ENCODE peak calls at places on chromosomes 13 and 19, in five cellular contexts. V is cardiac muscle cell, N is SK-N-SH, A is fibroblast of lung, C is activated B cell treated with CpG ODN at 0.5 μM for 24 hours. E is an unnamed sample.

GRCh38 chr13:100645382-100645781 is 29.2 kb downstream of the TMTC4 start:
- DNase-seq in V (no peak), N (no peak), A (no peak), C (no peak), E (no peak)

GRCh38 chr13:89034015-89034414 is 1362.8 kb downstream of the SLITRK5 start:
- DNase-seq in V (no peak), N (no peak), A (no peak), C (no peak), E (no peak)

GRCh38 chr19:13181747-13182388 is 31.7 kb downstream of the IER2 start:
- DNase-seq in V (peak), N (peak), A (peak), C (no peak), E (no peak)

GRCh38 chr19:32041681-32042292 is 303.6 kb upstream of the ZNF507 start:
- DNase-seq in V (peak), N (peak), A (peak), C (no peak), E (no peak)

GRCh38 chr19:5932593-5933262 is 18.7 kb downstream of the CAPS start:
- DNase-seq in V (no peak), N (no peak), A (no peak), C (no peak), E (no peak)

GRCh38 chr19:39411832-39412099 is 703 bp upstream of the PLEKHG2 start:
- DNase-seq in V (peak), N (peak), A (peak), C (peak), E (peak)

GRCh38 chr19:17234911-17235617 is 9.0 kb downstream of the OCEL1 start:
- DNase-seq in V (peak), N (peak), A (peak), C (peak), E (no peak)

GRCh38 chr19:46773018-46773399 is 15.4 kb downstream of the SLC1A5 start:
- DNase-seq in V (no peak), N (no peak), A (no peak), C (no peak), E (no peak)

GRCh38 chr13:27421101-27421881 is 3.1 kb upstream of the GTF3A start:
- DNase-seq in V (no peak), N (no peak), A (no peak), C (no peak), E (no peak)

GRCh38 chr13:50149143-50149703 is 134.0 kb downstream of the KCNRG start:
- DNase-seq in V (no peak), N (no peak), A (no peak), C (no peak), E (no peak)

GRCh38 chr19:13997637-13997962 is 8.5 kb downstream of the RFX1 start:
- DNase-seq in V (no peak), N (no peak), A (no peak), C (no peak), E (no peak)

GRCh38 chr13:100630564-100630963 is 42.0 kb upstream of the GGACT start:
- DNase-seq in V (no peak), N (no peak), A (no peak), C (no peak), E (no peak)

GRCh38 chr19:51821921-51822716 is 27.2 kb downstream of the FPR3 start:
- DNase-seq in V (peak), N (no peak), A (no peak), C (no peak), E (peak)

GRCh38 chr19:39127812-39128510 is 2.4 kb downstream of the PAK4 start:
- DNase-seq in V (no peak), N (no peak), A (no peak), C (no peak), E (no peak)

GRCh38 chr13:48647625-48648024 is 6.1 kb upstream of the CYSLTR2 start:
- DNase-seq in V (no peak), N (no peak), A (no peak), C (no peak), E (no peak)

GRCh38 chr13:76723551-76724232 is 162.5 kb downstream of the KCTD12 start:
- DNase-seq in V (peak), N (no peak), A (peak), C (no peak), E (peak)

GRCh38 chr13:68375004-68375403 is 1144.9 kb upstream of the PCDH9 start:
- DNase-seq in V (no peak), N (no peak), A (no peak), C (no peak), E (no peak)

GRCh38 chr19:51433092-51433491 is 15.7 kb upstream of the SIGLEC10 start:
- DNase-seq in V (no peak), N (no peak), A (no peak), C (no peak), E (no peak)

GRCh38 chr13:112688560-112689497 is 1.0 kb upstream of the ATP11A start:
- DNase-seq in V (no peak), N (no peak), A (peak), C (no peak), E (no peak)

GRCh38 chr19:4354897-4355296 is 11.5 kb downstream of the MPND start:
- DNase-seq in V (no peak), N (no peak), A (no peak), C (no peak), E (no peak)

GRCh38 chr19:52527954-52528326 is 472 bp downstream of the ZNF808 start:
- DNase-seq in V (peak), N (peak), A (peak), C (no peak), E (no peak)

GRCh38 chr19:14555918-14556661 is 15.8 kb downstream of the NDUFB7 start:
- DNase-seq in V (peak), N (no peak), A (no peak), C (no peak), E (no peak)

GRCh38 chr13:62933809-62934208 is 1518.2 kb upstream of the PCDH20 start:
- DNase-seq in V (no peak), N (no peak), A (no peak), C (no peak), E (no peak)

GRCh38 chr19:4303778-4304508 is 455 bp upstream of the FSD1 start:
- DNase-seq in V (no peak), N (no peak), A (no peak), C (no peak), E (no peak)

GRCh38 chr13:113454936-113455335 is 1.6 kb upstream of the ADPRHL1 start:
- DNase-seq in V (no peak), N (no peak), A (no peak), C (no peak), E (no peak)

DNA sequence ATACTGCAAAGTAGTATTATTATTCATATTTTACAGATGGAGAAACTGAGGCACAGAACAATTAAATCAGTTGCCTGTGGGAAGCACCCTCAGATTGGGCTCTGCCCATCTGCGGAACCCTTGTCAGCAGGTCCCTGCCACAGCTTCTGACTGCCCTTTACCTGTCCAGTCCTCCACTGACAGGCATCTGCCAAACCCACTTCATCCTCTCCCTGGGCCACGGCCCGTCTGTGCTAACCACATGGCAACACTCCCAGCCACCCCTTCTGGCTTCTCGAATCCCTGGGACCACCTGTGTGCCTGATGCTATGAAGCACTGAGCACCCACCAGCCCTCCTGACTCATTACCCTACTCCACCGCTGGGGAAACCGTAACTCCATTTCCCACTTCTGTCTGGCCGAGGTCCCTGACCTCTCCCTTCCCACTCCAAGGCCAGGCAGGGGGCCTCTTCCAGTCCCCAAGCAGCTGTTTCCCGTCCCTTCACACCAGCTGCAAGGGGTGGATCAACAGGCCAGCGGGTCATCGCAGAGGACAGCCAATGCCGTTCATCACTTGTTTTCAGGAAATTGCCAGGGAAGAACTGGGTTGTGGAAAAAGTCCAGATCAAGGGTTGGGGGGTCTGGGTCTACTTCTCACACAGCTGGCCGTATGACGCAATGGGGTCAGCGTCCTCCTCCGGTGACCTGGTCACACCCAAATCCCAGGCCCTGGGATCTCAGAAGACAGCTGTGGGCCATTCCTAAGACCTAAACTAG is 2.5 kb downstream of the KANK3 start:
- DNase-seq in V (peak), N (peak), A (peak), C (no peak), E (no peak)
- TF ChIP-seq CTCF in V (peak), N (peak), A (peak), C (no peak), E (no peak)

DNA sequence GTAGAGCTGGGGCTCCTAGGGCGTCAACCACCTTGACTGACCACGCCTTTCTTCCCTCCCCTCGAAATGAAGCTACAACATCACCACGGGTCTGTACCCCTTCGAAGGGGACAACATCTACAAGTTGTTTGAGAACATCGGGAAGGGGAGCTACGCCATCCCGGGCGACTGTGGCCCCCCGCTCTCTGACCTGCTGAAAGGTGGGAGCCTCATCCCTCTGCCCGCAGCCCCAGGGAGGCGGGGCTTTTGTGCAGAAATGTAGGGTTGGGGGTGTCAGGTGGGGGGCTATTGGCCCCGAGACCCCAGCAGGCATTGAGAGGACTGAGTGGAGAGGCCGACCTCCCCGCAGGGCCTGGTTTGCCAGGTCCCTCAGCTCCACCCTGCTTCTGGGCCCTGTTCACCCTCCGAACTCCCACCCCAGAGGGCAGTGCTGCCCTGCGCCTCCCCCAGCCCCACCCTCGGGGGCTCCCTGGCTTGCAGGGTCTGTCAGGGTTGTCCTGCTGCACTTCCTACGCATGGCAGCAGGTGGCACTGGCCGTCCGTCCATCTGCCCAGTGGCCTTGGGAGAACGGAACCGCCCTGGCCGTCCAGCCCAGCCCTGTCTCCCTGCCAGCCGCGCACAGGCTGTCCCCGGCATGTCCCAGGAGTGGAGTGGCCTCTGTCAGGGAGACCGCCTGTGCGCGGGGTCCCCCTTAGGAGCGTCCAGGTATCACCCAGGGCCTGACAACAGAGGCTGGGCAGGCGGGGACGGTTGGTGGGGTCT is 15.7 kb downstream of the STK11 start:
- DNase-seq in V (peak), N (peak), A (peak), C (no peak), E (no peak)
- TF ChIP-seq CTCF in V (peak), N (peak), A (peak), C (no peak), E (peak)

GRCh38 chr13:74306496-74306895 is 172.3 kb upstream of the KLF12 start:
- DNase-seq in V (peak), N (peak), A (peak), C (no peak), E (no peak)
- TF ChIP-seq CTCF in V (no peak), N (no peak), A (peak), C (no peak), E (peak)

GRCh38 chr19:34370983-34371382 is 6.0 kb downstream of the GPI start:
- DNase-seq in V (no peak), N (no peak), A (no peak), C (no peak), E (no peak)
- TF ChIP-seq CTCF in V (no peak), N (no peak), A (no peak), C (no peak), E (no peak)

DNA sequence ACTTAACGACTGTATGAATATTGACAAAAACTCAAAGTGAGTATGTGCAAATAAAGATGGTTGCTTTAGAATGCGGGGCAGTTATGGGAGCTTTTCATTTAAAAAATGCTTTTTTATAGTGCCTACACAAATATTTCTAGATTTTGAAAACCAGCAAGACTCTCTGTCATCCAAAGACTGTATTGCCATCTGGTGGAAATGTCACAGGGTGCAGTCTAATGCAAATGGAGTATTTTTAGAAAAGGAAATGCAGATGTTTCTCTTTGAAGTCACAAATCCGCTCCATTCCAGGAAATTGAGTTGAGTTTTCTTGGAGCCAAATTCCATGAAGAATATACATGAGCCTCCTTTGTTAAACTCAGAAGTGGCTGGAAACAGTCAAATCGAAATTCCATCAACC is 2.3 kb upstream of the C1QTNF9B start:
- DNase-seq in V (peak), N (peak), A (peak), C (no peak), E (peak)
- TF ChIP-seq CTCF in V (peak), N (peak), A (peak), C (no peak), E (peak)

DNA sequence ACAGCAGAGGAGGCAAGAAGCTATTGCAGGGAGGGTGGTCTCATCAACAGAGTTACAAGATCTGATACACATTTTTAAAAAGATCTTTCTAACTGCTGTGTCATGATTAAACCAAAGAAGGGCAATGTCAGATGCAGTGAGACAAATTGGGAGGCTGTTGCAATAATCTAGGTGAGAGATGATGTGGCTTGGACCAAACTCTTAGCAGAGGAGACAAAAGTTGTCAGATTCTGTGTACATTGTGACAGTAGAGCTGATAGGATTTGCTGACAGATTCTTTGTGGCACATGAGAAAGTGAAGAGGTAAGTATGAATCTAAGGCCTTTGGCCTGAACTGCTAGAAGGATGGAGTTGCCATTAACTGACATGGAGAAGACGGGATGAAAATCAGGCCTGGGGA is 12.9 kb upstream of the LRRC63 start:
- DNase-seq in V (no peak), N (no peak), A (no peak), C (no peak), E (no peak)
- TF ChIP-seq CTCF in V (no peak), N (no peak), A (no peak), C (no peak), E (no peak)